ENCODE peak calls at places on chromosome 1, in eight cellular contexts. T is OCI-LY7, D is SJCRH30, U is fibroblast of lung, I is osteoblast, L is colonic mucosa, B is heart left ventricle, Z is HCT116. H is an unnamed sample.

GRCh38 chr1:37448691-37449417 is 25.5 kb upstream of the ZC3H12A start:
- DNase-seq in L (no peak), Z (no peak), I (no peak), U (no peak), B (no peak), D (no peak), T (no peak), H (no peak)

GRCh38 chr1:2290171-2290578 is 62.1 kb downstream of the SKI start:
- DNase-seq in B (no peak), I (no peak), U (no peak), D (peak; percentile 80), L (no peak), T (no peak), Z (no peak), H (no peak)

GRCh38 chr1:224259986-224260385 is 70.0 kb downstream of the NVL start:
- DNase-seq in T (no peak), U (no peak), Z (no peak), B (no peak), L (no peak), D (no peak), I (peak; percentile 25), H (no peak)

GRCh38 chr1:47995306-47996050 is 1.7 kb downstream of the TRABD2B start:
- DNase-seq in Z (no peak), B (no peak), U (no peak), I (peak; percentile 60), D (no peak), T (no peak), L (no peak), H (no peak)

GRCh38 chr1:238258510-238258909 is 367.8 kb upstream of the ZP4 start:
- DNase-seq in T (no peak), I (no peak), L (no peak), D (no peak), Z (no peak), B (no peak), U (no peak), H (no peak)

GRCh38 chr1:38964140-38964548 is 22.5 kb upstream of the RHBDL2 start:
- DNase-seq in Z (no peak), T (peak; percentile 32), L (no peak), D (no peak), I (no peak), B (no peak), U (no peak), H (peak; percentile 33)

GRCh38 chr1:227938911-227939790 is 8.6 kb downstream of the WNT9A start:
- DNase-seq in T (no peak), U (no peak), L (no peak), D (peak; percentile 1), I (peak; percentile 38), B (no peak), Z (no peak), H (no peak)

GRCh38 chr1:3898994-3899775 is 887 bp downstream of the C1orf174 start:
- DNase-seq in T (peak; percentile 36), D (no peak), Z (no peak), U (no peak), B (no peak), L (no peak), I (no peak), H (no peak)

GRCh38 chr1:15509586-15509985 is 14.4 kb downstream of the CASP9 start:
- DNase-seq in B (no peak), T (peak; percentile 38), L (no peak), Z (no peak), I (no peak), U (no peak), D (no peak), H (no peak)

GRCh38 chr1:110032327-110032726 is 2.1 kb upstream of the STRIP1 start:
- DNase-seq in D (no peak), T (no peak), B (no peak), Z (no peak), L (no peak), U (no peak), I (no peak), H (no peak)

GRCh38 chr1:200409203-200409760 is 554 bp downstream of the ZNF281 start:
- DNase-seq in B (peak; percentile 43), U (no peak), D (peak; percentile 5), L (peak; percentile 38), Z (no peak), T (peak; percentile 38), I (peak; percentile 69), H (peak; percentile 57)

GRCh38 chr1:211876849-211877248 is 46.3 kb upstream of the LPGAT1 start:
- DNase-seq in L (no peak), D (no peak), Z (no peak), T (no peak), U (no peak), I (no peak), B (no peak), H (no peak)

DNA sequence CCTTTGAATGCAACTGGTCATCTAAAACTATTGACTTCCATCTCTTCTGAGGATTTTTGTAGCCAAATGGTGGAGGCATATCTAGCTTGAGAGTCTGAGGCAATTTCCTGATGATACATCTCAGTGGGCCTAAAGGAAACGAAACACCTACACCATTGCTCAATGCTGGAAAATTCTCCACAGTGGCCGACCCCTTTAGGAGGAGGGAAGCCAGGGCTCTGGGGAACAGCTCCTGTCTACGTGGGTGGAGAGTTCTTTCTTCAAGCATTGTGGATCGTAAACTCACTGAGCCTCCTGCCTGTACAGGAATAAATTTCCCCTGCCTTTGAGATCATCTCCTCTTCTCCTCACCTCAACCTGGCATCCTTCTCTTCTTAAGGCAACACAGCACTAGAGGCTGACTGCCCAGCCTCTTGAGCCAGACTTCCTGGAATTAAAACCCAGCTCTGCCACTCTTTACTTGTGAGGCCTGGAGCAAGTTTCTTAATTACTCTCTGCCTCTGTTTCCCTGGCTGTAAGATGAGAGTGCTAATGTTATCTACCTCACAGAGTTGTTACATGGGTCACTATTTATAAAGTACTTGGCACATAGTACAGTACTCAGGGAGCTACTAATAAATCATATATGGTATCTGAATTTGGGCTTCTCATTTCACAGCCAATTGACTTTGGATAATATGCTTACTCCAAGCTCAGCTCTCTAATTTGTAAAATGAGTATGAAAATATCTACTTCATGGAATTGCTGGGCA is 108.7 kb upstream of the HOOK1 start:
- DNase-seq in L (no peak), D (no peak), T (no peak), U (no peak), I (no peak), Z (no peak), B (peak; percentile 24), H (no peak)
- H3K4me1 ChIP-seq in L (no peaks in the 10 kb centered on the region), D (peaks cover 23% of the 10 kb centered on the region), T (no peaks in the 10 kb centered on the region), U (peaks cover 26% of the 10 kb centered on the region), I (peaks cover 55% of the 10 kb centered on the region), Z (peaks cover 10% of the 10 kb centered on the region), B (peaks cover 8% of the 10 kb centered on the region), H (no peaks in the 10 kb centered on the region)

GRCh38 chr1:156129687-156130577 is 15.4 kb downstream of the LMNA start:
- DNase-seq in I (peak; percentile 98), D (peak; percentile 98), U (peak; percentile 97), L (peak; percentile 90), T (peak; percentile 75), B (peak; percentile 90), Z (peak; percentile 93), H (peak; percentile 71)

GRCh38 chr1:156134716-156135435 is 18.5 kb upstream of the SEMA4A start:
- DNase-seq in Z (no peak), I (peak; percentile 58), U (no peak), T (no peak), B (no peak), L (no peak), D (no peak), H (no peak)

GRCh38 chr1:156128749-156129682 is 14.5 kb downstream of the LMNA start:
- DNase-seq in D (no peak), B (peak; percentile 73), T (no peak), U (peak; percentile 85), I (no peak), Z (no peak), L (no peak), H (no peak)

GRCh38 chr1:156126701-156127534 is 12.4 kb downstream of the LMNA start:
- DNase-seq in T (peak; percentile 43), B (peak; percentile 61), D (no peak), Z (peak; percentile 70), U (peak; percentile 83), I (peak; percentile 90), L (no peak), H (peak; percentile 83)

DNA sequence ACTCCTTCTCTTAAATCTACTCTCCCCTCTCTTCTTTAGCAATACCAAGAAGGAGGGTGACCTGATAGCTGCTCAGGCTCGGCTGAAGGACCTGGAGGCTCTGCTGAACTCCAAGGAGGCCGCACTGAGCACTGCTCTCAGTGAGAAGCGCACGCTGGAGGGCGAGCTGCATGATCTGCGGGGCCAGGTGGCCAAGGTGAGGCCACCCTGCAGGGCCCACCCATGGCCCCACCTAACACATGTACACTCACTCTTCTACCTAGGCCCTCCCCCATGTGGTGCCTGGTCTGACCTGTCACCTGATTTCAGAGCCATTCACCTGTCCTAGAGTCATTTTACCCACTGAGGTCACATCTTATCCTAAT is 16.0 kb downstream of the LMNA start:
- DNase-seq in L (no peak), D (no peak), I (no peak), Z (no peak), U (no peak), T (no peak), B (no peak), H (no peak)
- H3K4me1 ChIP-seq in L (peaks cover 38% of the 10 kb centered on the region), D (peaks cover 39% of the 10 kb centered on the region), I (peaks cover 48% of the 10 kb centered on the region), Z (peaks cover 42% of the 10 kb centered on the region), U (peaks cover 35% of the 10 kb centered on the region), T (peaks cover 27% of the 10 kb centered on the region), B (peaks cover 48% of the 10 kb centered on the region), H (peaks cover 45% of the 10 kb centered on the region)

GRCh38 chr1:204083491-204083890 is 10.6 kb downstream of the SOX13 start:
- DNase-seq in B (no peak), I (no peak), U (no peak), Z (no peak), L (no peak), T (no peak), D (no peak), H (no peak)
- H3K4me1 ChIP-seq in B (peaks cover 41% of the 10 kb centered on the region), I (peaks cover 23% of the 10 kb centered on the region), U (peaks cover 14% of the 10 kb centered on the region), Z (peaks cover 43% of the 10 kb centered on the region), L (peaks cover 12% of the 10 kb centered on the region), T (peaks cover 3% of the 10 kb centered on the region), D (peaks cover 62% of the 10 kb centered on the region), H (no peaks in the 10 kb centered on the region)

DNA sequence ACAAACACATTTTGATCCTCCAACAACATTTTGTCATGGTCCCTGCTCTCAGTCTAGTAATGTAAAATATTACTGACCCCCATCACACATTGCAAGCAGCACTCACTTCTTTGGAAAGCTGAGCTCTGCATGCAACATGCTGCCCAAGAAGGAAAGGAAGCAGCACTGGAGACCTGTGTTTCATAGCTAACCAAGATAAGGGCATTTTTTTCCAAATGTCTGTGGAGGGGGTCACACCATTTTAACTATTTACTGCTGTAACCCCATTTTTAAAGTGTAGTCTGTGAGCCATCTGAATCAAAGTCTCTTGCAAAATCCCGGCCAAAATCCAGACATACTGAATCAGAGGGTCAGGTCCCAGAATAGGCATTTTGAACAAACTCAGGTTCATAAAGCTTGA is 4.5 kb upstream of the RASSF5 start:
- DNase-seq in I (no peak), T (no peak), B (no peak), D (no peak), L (no peak), U (no peak), Z (no peak), H (no peak)
- H3K4me1 ChIP-seq in I (peaks cover 43% of the 10 kb centered on the region), T (peaks cover 1% of the 10 kb centered on the region), B (peaks cover 9% of the 10 kb centered on the region), D (peaks cover 44% of the 10 kb centered on the region), L (no peaks in the 10 kb centered on the region), U (peaks cover 25% of the 10 kb centered on the region), Z (peaks cover 52% of the 10 kb centered on the region), H (peaks cover 11% of the 10 kb centered on the region)

GRCh38 chr1:160491017-160491416 is 32.0 kb downstream of the SLAMF6 start:
- DNase-seq in Z (no peak), I (no peak), D (no peak), B (no peak), T (peak; percentile 45), U (no peak), L (no peak), H (no peak)
- H3K4me1 ChIP-seq in Z (no peaks in the 10 kb centered on the region), I (no peaks in the 10 kb centered on the region), D (no peaks in the 10 kb centered on the region), B (no peaks in the 10 kb centered on the region), T (peaks cover 68% of the 10 kb centered on the region), U (no peaks in the 10 kb centered on the region), L (no peaks in the 10 kb centered on the region), H (no peaks in the 10 kb centered on the region)